ENCODE peak calls at places on chromosomes 6 and 20, in ten cellular contexts. I, N, M, Y, L, B, Z, D, P and O are unnamed samples.

GRCh38 chr6:41836022-41836659 is 48.6 kb downstream of the TOMM6 start:
- DNase-seq in I (no peak), N (no peak), M (no peak), Y (no peak), L (no peak), B (no peak), Z (peak; percentile 1), D (no peak), P (no peak), O (peak; percentile 30)

GRCh38 chr6:33843696-33844121 is 39.9 kb upstream of the MLN start:
- DNase-seq in I (no peak), N (no peak), M (no peak), Y (no peak), L (no peak), B (no peak), Z (no peak), D (no peak), P (no peak), O (no peak)

GRCh38 chr6:155228549-155229166 is 35.2 kb upstream of the CLDN20 start:
- DNase-seq in I (no peak), N (no peak), M (no peak), Y (no peak), L (no peak), B (no peak), Z (peak; percentile 2), D (no peak), P (no peak), O (no peak)

GRCh38 chr6:674406-674805 is 17.5 kb upstream of the HUS1B start:
- DNase-seq in I (no peak), N (no peak), M (no peak), Y (no peak), L (no peak), B (no peak), Z (no peak), D (no peak), P (no peak), O (no peak)

GRCh38 chr6:151647871-151648639 is 154.2 kb downstream of the CCDC170 start:
- DNase-seq in I (no peak), N (no peak), M (no peak), Y (no peak), L (peak; percentile 20), B (no peak), Z (no peak), D (no peak), P (no peak), O (no peak)

GRCh38 chr6:75118925-75119515 is 86.8 kb downstream of the COL12A1 start:
- DNase-seq in I (no peak), N (no peak), M (no peak), Y (no peak), L (no peak), B (no peak), Z (no peak), D (no peak), P (no peak), O (no peak)

GRCh38 chr6:13787146-13787545 is 27.2 kb downstream of the MCUR1 start:
- DNase-seq in I (no peak), N (no peak), M (no peak), Y (no peak), L (peak; percentile 15), B (no peak), Z (no peak), D (no peak), P (no peak), O (no peak)

GRCh38 chr6:50820590-50821234 is 2.0 kb downstream of the TFAP2B start:
- DNase-seq in I (no peak), N (no peak), M (no peak), Y (no peak), L (no peak), B (no peak), Z (no peak), D (no peak), P (no peak), O (no peak)

GRCh38 chr6:170225852-170226417 is 64.9 kb downstream of the DLL1 start:
- DNase-seq in I (peak; percentile 89), N (no peak), M (no peak), Y (no peak), L (no peak), B (peak; percentile 59), Z (no peak), D (peak; percentile 27), P (no peak), O (no peak)

DNA sequence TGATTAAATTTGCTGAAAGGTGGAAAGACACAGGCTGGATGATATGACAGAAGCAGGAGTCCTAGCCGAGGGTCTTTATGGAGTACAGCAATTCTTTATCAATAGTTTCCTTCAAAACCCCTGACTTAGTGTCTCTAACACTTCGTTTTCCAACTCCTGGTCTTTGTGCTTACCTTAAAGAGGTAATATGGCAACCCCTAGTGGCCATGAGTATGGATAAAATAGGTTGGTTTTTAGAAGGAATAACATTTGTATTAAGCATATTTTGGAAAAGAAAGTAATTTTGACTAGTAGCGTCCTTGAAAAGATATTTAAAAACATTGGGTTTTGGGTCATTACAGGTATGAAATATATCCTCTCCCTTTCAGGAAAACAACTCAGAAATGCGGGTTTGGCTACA is 51.9 kb downstream of the VGLL2 start:
- DNase-seq in I (no peak), N (no peak), M (no peak), Y (no peak), L (no peak), B (no peak), Z (no peak), D (no peak), P (no peak), O (no peak)
- TF ChIP-seq CTCF in I (peak; percentile 47), N (no peak), M (peak; percentile 65), Y (peak; percentile 55), L (peak; percentile 65), B (peak; percentile 55), Z (no peak), D (no peak), P (peak; percentile 49), O (peak; percentile 42)

GRCh38 chr20:19047040-19047950 is 165.1 kb upstream of the SLC24A3 start:
- DNase-seq in I (peak; percentile 75), N (peak; percentile 64), M (no peak), Y (no peak), L (no peak), B (no peak), Z (no peak), D (no peak), P (no peak), O (no peak)

GRCh38 chr20:19048898-19049889 is 163.2 kb upstream of the SLC24A3 start:
- DNase-seq in I (no peak), N (no peak), M (no peak), Y (no peak), L (no peak), B (no peak), Z (no peak), D (no peak), P (no peak), O (no peak)

GRCh38 chr20:19047951-19048296 is 164.5 kb upstream of the SLC24A3 start:
- DNase-seq in I (no peak), N (no peak), M (no peak), Y (no peak), L (no peak), B (no peak), Z (no peak), D (no peak), P (no peak), O (no peak)

GRCh38 chr20:19045366-19045765 is 167.1 kb upstream of the SLC24A3 start:
- DNase-seq in I (no peak), N (no peak), M (no peak), Y (no peak), L (no peak), B (no peak), Z (no peak), D (no peak), P (no peak), O (no peak)
- TF ChIP-seq CTCF in I (no peak), N (no peak), M (no peak), Y (no peak), L (no peak), B (no peak), Z (no peak), D (no peak), P (no peak), O (no peak)

GRCh38 chr6:127550403-127550802 is 26.6 kb upstream of the C6orf58 start:
- DNase-seq in I (no peak), N (no peak), M (no peak), Y (no peak), L (no peak), B (no peak), Z (peak; percentile 20), D (no peak), P (no peak), O (no peak)

DNA sequence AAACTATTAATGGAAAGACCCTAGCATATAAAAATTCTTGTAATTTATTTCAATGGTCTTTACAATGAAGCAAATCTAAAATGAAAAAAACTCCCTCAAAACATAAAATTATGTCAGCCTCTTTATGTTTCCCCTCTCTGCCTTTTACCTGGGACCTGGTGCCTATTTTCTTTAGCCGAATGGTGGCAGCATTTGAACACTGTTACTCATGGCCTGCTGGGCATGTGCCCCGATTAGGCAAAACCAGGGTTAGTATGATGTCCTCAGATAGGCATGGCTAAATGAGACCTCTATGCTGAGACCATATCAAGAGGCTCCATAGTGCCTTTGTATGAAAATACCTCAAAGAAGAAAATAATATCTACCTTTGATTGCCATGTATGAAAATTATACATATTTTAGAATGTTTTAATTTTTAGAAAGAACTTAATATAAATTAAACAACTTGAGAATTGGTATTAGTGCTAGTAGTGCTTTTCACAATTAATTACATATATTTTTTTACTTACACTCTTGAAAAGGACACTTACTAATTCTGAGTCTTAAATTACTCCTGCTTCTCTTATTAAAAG is 22.5 kb upstream of the C6orf58 start:
- DNase-seq in I (no peak), N (no peak), M (no peak), Y (peak; percentile 30), L (no peak), B (no peak), Z (no peak), D (no peak), P (no peak), O (no peak)
- TF ChIP-seq CTCF in I (no peak), N (no peak), M (peak; percentile 49), Y (peak; percentile 69), L (peak; percentile 55), B (peak; percentile 20), Z (peak; percentile 44), D (no peak), P (no peak), O (peak; percentile 43)

DNA sequence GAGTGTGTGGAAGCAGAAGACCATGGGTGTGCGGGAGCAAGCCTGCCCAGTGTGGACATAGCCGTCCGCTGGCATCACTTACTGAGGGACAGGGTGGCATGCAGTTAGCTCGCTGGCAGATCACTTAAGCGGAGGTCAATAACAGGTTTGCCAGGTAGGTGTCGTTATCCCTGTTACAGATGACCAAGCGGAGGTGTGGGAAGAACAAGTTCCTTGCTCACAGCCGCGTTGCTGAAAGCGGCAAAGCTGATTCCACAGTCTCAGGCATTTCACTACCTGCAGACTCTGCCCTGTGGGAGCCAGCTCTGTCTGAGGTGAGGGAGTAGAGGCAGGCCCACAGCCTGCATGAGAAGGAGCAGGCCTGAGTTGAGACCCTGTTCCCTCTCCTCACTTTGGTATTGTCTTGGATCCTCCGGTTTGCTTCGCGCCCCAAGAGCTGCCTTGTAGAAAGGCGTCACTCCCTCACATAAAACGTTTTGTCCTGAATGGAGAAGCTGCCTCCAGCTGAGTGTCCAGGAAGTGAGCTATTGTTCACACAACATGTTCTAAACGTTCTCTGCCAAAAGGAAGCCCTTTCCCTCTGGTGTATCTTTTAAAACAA is 96.9 kb downstream of the TCP11 start:
- DNase-seq in I (peak; percentile 62), N (no peak), M (no peak), Y (no peak), L (no peak), B (no peak), Z (no peak), D (no peak), P (no peak), O (no peak)
- TF ChIP-seq CTCF in I (no peak), N (no peak), M (no peak), Y (no peak), L (no peak), B (no peak), Z (no peak), D (no peak), P (no peak), O (no peak)